ENCODE peak calls at places on chromosomes 6 and 20, in ten cellular contexts. L is NCI-H1092 treated with DMSO at 0.1 percent for 48 hours; R is brain microvascular endothelial cell; S is stimulated activated CD4-positive, alpha-beta T cell treated with anti-CD3 and anti-CD28 coated beads, Interleukin-12 subunit alpha, Interleukin-12 subunit beta, amount 100 ng/mL, for 24 hours; M is T-helper 17 cell; H is neural crest cell; E is epithelial cell of esophagus; C is activated CD8-positive, alpha-beta memory T cell treated with anti-CD3 and anti-CD28 coated beads for 1 hour; G is T-helper 1 cell; D is A172. K is an unnamed sample.

GRCh38 chr20:59010321-59010994 is 3.4 kb upstream of the CTSZ start:
- DNase-seq in C (no peak), G (no peak), M (no peak), D (peak), H (no peak), L (no peak), E (peak), R (no peak), S (no peak), K (no peak)

GRCh38 chr6:14269434-14269833 is 151.9 kb downstream of the CD83 start:
- DNase-seq in H (no peak), G (no peak), E (no peak), R (no peak), L (no peak), M (no peak), C (no peak), S (no peak), D (no peak), K (no peak)

GRCh38 chr6:105892577-105893262 is 193.4 kb upstream of the PRDM1 start:
- DNase-seq in C (no peak), R (no peak), H (no peak), M (no peak), S (no peak), D (peak), G (no peak), E (no peak), L (no peak), K (peak)

GRCh38 chr6:155152211-155153076 is 111.4 kb upstream of the CLDN20 start:
- DNase-seq in G (no peak), H (no peak), C (no peak), D (no peak), S (no peak), E (no peak), L (no peak), R (no peak), M (no peak), K (no peak)

GRCh38 chr20:44615169-44615791 is 32.9 kb downstream of the PKIG start:
- DNase-seq in C (no peak), M (no peak), R (no peak), G (no peak), H (no peak), S (no peak), D (no peak), L (no peak), E (no peak), K (no peak)

GRCh38 chr20:24983896-24984295 is 8.7 kb downstream of the APMAP start:
- DNase-seq in D (no peak), C (no peak), G (no peak), R (no peak), M (no peak), E (no peak), S (no peak), H (no peak), L (no peak), K (no peak)

GRCh38 chr20:63698739-63699465 is 2.5 kb downstream of the TNFRSF6B start:
- DNase-seq in S (no peak), D (peak), H (no peak), C (no peak), G (peak), R (peak), E (peak), M (no peak), L (no peak), K (no peak)

GRCh38 chr6:137094411-137095008 is 49.7 kb upstream of the IL20RA start:
- DNase-seq in M (peak), D (peak), L (peak), C (peak), E (peak), R (peak), H (peak), S (peak), G (peak), K (peak)

GRCh38 chr6:48535569-48535968 is 424.6 kb upstream of the PTCHD4 start:
- DNase-seq in D (peak), M (no peak), S (no peak), R (peak), G (no peak), E (peak), L (no peak), H (no peak), C (no peak), K (peak)

GRCh38 chr6:111550195-111550594 is 55.5 kb downstream of the TRAF3IP2 start:
- DNase-seq in H (no peak), R (no peak), E (no peak), M (no peak), C (no peak), D (no peak), S (no peak), L (no peak), G (no peak), K (no peak)

GRCh38 chr20:57399587-57400261 is 8.5 kb downstream of the RBM38 start:
- DNase-seq in E (no peak), M (peak), S (no peak), D (peak), H (no peak), C (no peak), L (no peak), G (no peak), R (no peak), K (no peak)

GRCh38 chr6:116847234-116847633 is 18.4 kb upstream of the GPRC6A start:
- DNase-seq in E (peak), C (no peak), L (peak), R (no peak), G (no peak), M (no peak), D (peak), H (no peak), S (no peak), K (no peak)

GRCh38 chr6:101607286-101607685 is 213.8 kb downstream of the GRIK2 start:
- DNase-seq in L (no peak), C (no peak), R (no peak), M (no peak), G (no peak), E (no peak), H (no peak), S (no peak), D (no peak), K (no peak)

GRCh38 chr20:20712004-20712473 is 405 bp downstream of the RALGAPA2 start:
- DNase-seq in C (no peak), G (no peak), E (no peak), R (no peak), D (no peak), S (no peak), H (peak), M (no peak), L (peak), K (no peak)

GRCh38 chr20:8394308-8394945 is 262.4 kb downstream of the PLCB1 start:
- DNase-seq in D (no peak), M (no peak), E (peak), C (no peak), H (no peak), L (no peak), S (no peak), R (peak), G (no peak), K (peak)

GRCh38 chr6:71908162-71908765 is 21.9 kb downstream of the RIMS1 start:
- DNase-seq in E (no peak), G (no peak), M (no peak), C (no peak), L (no peak), D (no peak), R (no peak), H (no peak), S (no peak), K (no peak)

GRCh38 chr6:28161410-28162079 is 19.9 kb downstream of the ZKSCAN8 start:
- DNase-seq in S (peak), D (peak), H (peak), E (peak), C (peak), G (peak), R (peak), L (no peak), M (peak), K (peak)